ENCODE peak calls at places on chromosomes 4 and X, in six cellular contexts. O is astrocyte of the spinal cord; H is nephron progenitor cell; V is activated T-helper 1 cell treated with anti-CD3 and anti-CD28 coated beads, Interleukin-2, amount 50 U/mL, for 16 hours; Y is mesothelial cell of epicardium; Z is SW480. C is an unnamed sample.

GRCh38 chrX:154409222-154409871 is at the start of gene DNASE1L1:
- DNase-seq in Y (no peak), H (peak), Z (peak), V (no peak), O (peak), C (peak)

GRCh38 chr4:147548251-147548650 is 67.4 kb downstream of the EDNRA start:
- DNase-seq in Y (no peak), Z (no peak), V (no peak), H (no peak), O (no peak), C (no peak)

GRCh38 chr4:48017108-48017527 is 546 bp downstream of the NIPAL1 start:
- DNase-seq in V (peak), Z (peak), Y (peak), O (peak), H (peak), C (peak)

GRCh38 chr4:140243345-140243753 is 89.4 kb upstream of the MAML3 start:
- DNase-seq in H (peak), V (no peak), Z (peak), O (no peak), Y (no peak), C (no peak)

GRCh38 chrX:73977542-73978169 is 326.3 kb upstream of the ZCCHC13 start:
- DNase-seq in V (no peak), H (no peak), Y (no peak), O (peak), Z (no peak), C (no peak)

GRCh38 chr4:184421558-184422155 is 52.7 kb downstream of the IRF2 start:
- DNase-seq in Z (no peak), H (no peak), V (no peak), O (no peak), Y (no peak), C (no peak)

GRCh38 chr4:135344492-135344891 is 1142.9 kb upstream of the PABPC4L start:
- DNase-seq in H (no peak), Y (no peak), O (no peak), V (no peak), Z (no peak), C (no peak)

GRCh38 chrX:103774070-103774642 is 2.5 kb upstream of the PLP1 start:
- DNase-seq in V (no peak), Z (peak), Y (no peak), H (no peak), O (peak), C (peak)

GRCh38 chr4:142671516-142671915 is 174.6 kb downstream of the INPP4B start:
- DNase-seq in V (no peak), Y (no peak), Z (no peak), O (no peak), H (no peak), C (no peak)

GRCh38 chr4:125303058-125303457 is 11.7 kb upstream of the FAT4 start:
- DNase-seq in Y (no peak), V (no peak), Z (no peak), O (no peak), H (no peak), C (no peak)

GRCh38 chr4:138540056-138540800 is 298.1 kb upstream of the SLC7A11 start:
- DNase-seq in Z (no peak), H (no peak), V (no peak), Y (no peak), O (peak), C (no peak)

GRCh38 chrX:7214251-7214650 is 66.3 kb upstream of the PUDP start:
- DNase-seq in Z (no peak), H (no peak), Y (no peak), O (no peak), V (no peak), C (no peak)

GRCh38 chr4:88104902-88105610 is 53.4 kb downstream of the ABCG2 start:
- DNase-seq in Z (no peak), H (no peak), V (no peak), Y (no peak), O (peak), C (no peak)

GRCh38 chr4:107838138-107838618 is 13.4 kb downstream of the SGMS2 start:
- DNase-seq in V (no peak), Z (no peak), Y (no peak), H (no peak), O (no peak), C (no peak)

GRCh38 chr4:151822331-151822730 is 61.5 kb upstream of the GATB start:
- DNase-seq in H (no peak), Z (no peak), V (no peak), O (no peak), Y (no peak), C (no peak)

GRCh38 chr4:81776794-81777193 is 305.1 kb upstream of the RASGEF1B start:
- DNase-seq in Z (no peak), Y (no peak), V (no peak), O (no peak), H (no peak), C (no peak)

GRCh38 chrX:51568586-51568985 is 50.1 kb downstream of the CENPVL3 start:
- DNase-seq in O (peak), Y (no peak), V (no peak), H (no peak), Z (no peak), C (no peak)

GRCh38 chrX:55640854-55641253 is 17.7 kb downstream of the FOXR2 start:
- DNase-seq in V (no peak), H (no peak), Y (no peak), Z (no peak), O (no peak), C (no peak)

GRCh38 chrX:1661048-1661921 is 46.4 kb downstream of the ASMT start:
- DNase-seq in Y (no peak), O (no peak), V (peak), Z (peak), H (peak), C (no peak)

GRCh38 chr4:26873391-26874026 is 12.9 kb downstream of the STIM2 start:
- DNase-seq in O (no peak), Z (no peak), H (no peak), V (peak), Y (no peak), C (no peak)

GRCh38 chrX:9285342-9285771 is 179.5 kb upstream of the TBL1X start:
- DNase-seq in Z (no peak), Y (no peak), O (no peak), V (peak), H (no peak), C (no peak)

GRCh38 chr4:10101559-10102192 is 14.9 kb downstream of the WDR1 start:
- DNase-seq in H (no peak), Z (no peak), O (no peak), V (no peak), Y (no peak), C (no peak)

GRCh38 chr4:57023104-57023503 is 44.4 kb downstream of the POLR2B start:
- DNase-seq in H (no peak), Z (no peak), O (peak), V (no peak), Y (no peak), C (no peak)

GRCh38 chrX:11352296-11352741 is 59.1 kb downstream of the AMELX start:
- DNase-seq in Y (no peak), H (no peak), V (no peak), O (no peak), Z (no peak), C (no peak)

C was measured in lower leg skin.